ENCODE peak calls at places on chromosomes 12 and 14, in eight cellular contexts. One of them, this sample, is unnamed. For H3K4me1, the result is how much of the 10 kb centered on the place peaks cover.

GRCh38 chr14:83217492-83217891 is 1683.8 kb upstream of the SEL1L start:
- DNase-seq in fibroblast of lung: peak
- DNase-seq in H1: no peak
- DNase-seq in Peyer's patch: no peak
- DNase-seq in effector memory CD4-positive, alpha-beta T cell: no peak
- DNase-seq in A549: no peak
- DNase-seq in tibial artery: no peak
- DNase-seq in stomach: no peak
- DNase-seq in this sample: no peak

GRCh38 chr12:724194-724855 is 28.1 kb upstream of the WNK1 start:
- DNase-seq in A549: peak
- DNase-seq in fibroblast of lung: no peak
- DNase-seq in stomach: no peak
- DNase-seq in effector memory CD4-positive, alpha-beta T cell: peak
- DNase-seq in H1: no peak
- DNase-seq in tibial artery: no peak
- DNase-seq in Peyer's patch: no peak
- DNase-seq in this sample: no peak

GRCh38 chr14:36173161-36173560 is 3.4 kb downstream of the PTCSC3 start:
- DNase-seq in stomach: no peak
- DNase-seq in H1: no peak
- DNase-seq in A549: no peak
- DNase-seq in effector memory CD4-positive, alpha-beta T cell: no peak
- DNase-seq in Peyer's patch: no peak
- DNase-seq in fibroblast of lung: peak
- DNase-seq in tibial artery: no peak
- DNase-seq in this sample: no peak

GRCh38 chr14:68327231-68327630 is 465.6 kb downstream of the ZFP36L1 start:
- DNase-seq in effector memory CD4-positive, alpha-beta T cell: no peak
- DNase-seq in Peyer's patch: no peak
- DNase-seq in tibial artery: no peak
- DNase-seq in A549: no peak
- DNase-seq in stomach: no peak
- DNase-seq in H1: no peak
- DNase-seq in fibroblast of lung: no peak
- DNase-seq in this sample: no peak

GRCh38 chr14:29671034-29671433 is 256.6 kb downstream of the PRKD1 start:
- DNase-seq in H1: no peak
- DNase-seq in Peyer's patch: no peak
- DNase-seq in fibroblast of lung: peak
- DNase-seq in A549: no peak
- DNase-seq in stomach: no peak
- DNase-seq in tibial artery: no peak
- DNase-seq in effector memory CD4-positive, alpha-beta T cell: no peak
- DNase-seq in this sample: no peak

GRCh38 chr12:25504744-25505143 is 48.3 kb downstream of the LMNTD1 start:
- DNase-seq in stomach: no peak
- DNase-seq in A549: no peak
- DNase-seq in tibial artery: no peak
- DNase-seq in Peyer's patch: no peak
- DNase-seq in H1: no peak
- DNase-seq in fibroblast of lung: no peak
- DNase-seq in effector memory CD4-positive, alpha-beta T cell: no peak
- DNase-seq in this sample: no peak

GRCh38 chr12:103800252-103800771 is 40.7 kb downstream of the NT5DC3 start:
- DNase-seq in H1: no peak
- DNase-seq in stomach: peak
- DNase-seq in effector memory CD4-positive, alpha-beta T cell: no peak
- DNase-seq in tibial artery: peak
- DNase-seq in fibroblast of lung: peak
- DNase-seq in A549: peak
- DNase-seq in Peyer's patch: peak
- DNase-seq in this sample: no peak

GRCh38 chr14:54792288-54792687 is 110.3 kb downstream of the GCH1 start:
- DNase-seq in fibroblast of lung: no peak
- DNase-seq in tibial artery: peak
- DNase-seq in Peyer's patch: no peak
- DNase-seq in stomach: no peak
- DNase-seq in H1: no peak
- DNase-seq in A549: no peak
- DNase-seq in effector memory CD4-positive, alpha-beta T cell: no peak
- DNase-seq in this sample: no peak

GRCh38 chr12:20342111-20342510 is 26.2 kb upstream of the PDE3A start:
- DNase-seq in stomach: no peak
- DNase-seq in tibial artery: no peak
- DNase-seq in fibroblast of lung: peak
- DNase-seq in A549: peak
- DNase-seq in H1: no peak
- DNase-seq in Peyer's patch: no peak
- DNase-seq in effector memory CD4-positive, alpha-beta T cell: no peak
- DNase-seq in this sample: no peak

DNA sequence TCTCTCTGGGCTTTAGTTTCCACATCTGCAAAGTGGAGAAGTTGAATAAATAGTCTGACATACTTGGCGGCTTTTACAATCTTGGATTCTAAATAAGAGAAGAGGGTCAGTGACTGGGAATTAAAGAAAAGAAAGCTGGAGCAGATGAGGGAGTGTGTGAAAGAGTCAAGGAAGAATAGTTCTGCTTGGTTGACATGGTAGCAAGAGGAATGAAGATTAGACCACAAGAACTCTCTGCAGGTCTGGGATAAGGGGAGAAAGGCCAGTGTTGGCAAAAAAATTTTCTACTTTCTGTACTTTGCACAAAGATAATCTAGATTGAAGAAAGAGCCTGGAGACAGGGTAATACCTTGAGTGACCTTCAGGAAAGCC is 5.9 kb downstream of the ITGB7 start:
- DNase-seq in fibroblast of lung: peak
- DNase-seq in effector memory CD4-positive, alpha-beta T cell: no peak
- DNase-seq in H1: no peak
- DNase-seq in Peyer's patch: no peak
- DNase-seq in tibial artery: no peak
- DNase-seq in A549: no peak
- DNase-seq in stomach: no peak
- DNase-seq in this sample: no peak
- H3K4me1 ChIP-seq in fibroblast of lung: under half
- H3K4me1 ChIP-seq in effector memory CD4-positive, alpha-beta T cell: half or more
- H3K4me1 ChIP-seq in H1: under half
- H3K4me1 ChIP-seq in Peyer's patch: under half
- H3K4me1 ChIP-seq in tibial artery: under half
- H3K4me1 ChIP-seq in A549: under half
- H3K4me1 ChIP-seq in stomach: under half
- H3K4me1 ChIP-seq in this sample: half or more

DNA sequence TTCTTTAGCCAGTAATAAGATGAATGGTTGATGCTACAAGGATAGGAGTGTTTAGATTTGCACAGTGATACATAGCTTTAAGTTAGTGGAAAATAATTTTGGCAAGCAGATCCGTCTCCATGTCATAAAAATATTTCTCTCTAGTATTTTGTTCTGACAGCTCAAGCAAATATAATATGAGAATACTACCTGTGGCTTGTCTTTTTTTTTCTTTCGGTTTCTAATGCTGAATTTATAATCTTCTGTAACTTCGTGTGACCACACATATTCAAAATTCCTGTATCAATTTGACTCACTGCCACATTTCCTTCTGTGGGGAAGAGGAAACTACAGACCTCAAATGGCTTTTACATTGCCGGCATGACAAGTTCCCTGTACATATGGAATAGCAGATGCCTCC is 103.7 kb upstream of the CCDC91 start:
- DNase-seq in A549: no peak
- DNase-seq in stomach: no peak
- DNase-seq in Peyer's patch: no peak
- DNase-seq in tibial artery: no peak
- DNase-seq in fibroblast of lung: peak
- DNase-seq in effector memory CD4-positive, alpha-beta T cell: no peak
- DNase-seq in H1: no peak
- DNase-seq in this sample: no peak
- H3K4me3 ChIP-seq in A549: no peak
- H3K4me3 ChIP-seq in stomach: no peak
- H3K4me3 ChIP-seq in Peyer's patch: no peak
- H3K4me3 ChIP-seq in tibial artery: no peak
- H3K4me3 ChIP-seq in fibroblast of lung: no peak
- H3K4me3 ChIP-seq in effector memory CD4-positive, alpha-beta T cell: no peak
- H3K4me3 ChIP-seq in H1: no peak
- H3K4me3 ChIP-seq in this sample: no peak

GRCh38 chr12:48972213-48973021 is 882 bp upstream of the WNT10B start:
- DNase-seq in H1: no peak
- DNase-seq in fibroblast of lung: peak
- DNase-seq in Peyer's patch: no peak
- DNase-seq in effector memory CD4-positive, alpha-beta T cell: no peak
- DNase-seq in stomach: no peak
- DNase-seq in tibial artery: no peak
- DNase-seq in A549: no peak
- DNase-seq in this sample: peak
- H3K4me1 ChIP-seq in H1: under half
- H3K4me1 ChIP-seq in fibroblast of lung: under half
- H3K4me1 ChIP-seq in Peyer's patch: under half
- H3K4me1 ChIP-seq in effector memory CD4-positive, alpha-beta T cell: under half
- H3K4me1 ChIP-seq in stomach: under half
- H3K4me1 ChIP-seq in tibial artery: under half
- H3K4me1 ChIP-seq in A549: under half
- H3K4me1 ChIP-seq in this sample: under half

GRCh38 chr14:104137297-104138097 is 890 bp upstream of the KIF26A start:
- DNase-seq in effector memory CD4-positive, alpha-beta T cell: peak
- DNase-seq in A549: peak
- DNase-seq in tibial artery: peak
- DNase-seq in H1: peak
- DNase-seq in fibroblast of lung: peak
- DNase-seq in stomach: peak
- DNase-seq in Peyer's patch: peak
- DNase-seq in this sample: peak

GRCh38 chr14:104139460-104140212 is 1.2 kb downstream of the KIF26A start:
- DNase-seq in Peyer's patch: peak
- DNase-seq in fibroblast of lung: no peak
- DNase-seq in H1: peak
- DNase-seq in stomach: no peak
- DNase-seq in A549: no peak
- DNase-seq in effector memory CD4-positive, alpha-beta T cell: no peak
- DNase-seq in tibial artery: peak
- DNase-seq in this sample: no peak

GRCh38 chr14:104140213-104140462 is 1.8 kb downstream of the KIF26A start:
- DNase-seq in tibial artery: no peak
- DNase-seq in stomach: no peak
- DNase-seq in effector memory CD4-positive, alpha-beta T cell: no peak
- DNase-seq in Peyer's patch: peak
- DNase-seq in H1: no peak
- DNase-seq in fibroblast of lung: no peak
- DNase-seq in A549: no peak
- DNase-seq in this sample: no peak

GRCh38 chr14:104138098-104138890 is at the start of gene KIF26A:
- DNase-seq in tibial artery: peak
- DNase-seq in stomach: no peak
- DNase-seq in H1: peak
- DNase-seq in Peyer's patch: peak
- DNase-seq in fibroblast of lung: no peak
- DNase-seq in effector memory CD4-positive, alpha-beta T cell: no peak
- DNase-seq in A549: peak
- DNase-seq in this sample: peak

GRCh38 chr14:104138891-104139459 is 588 bp downstream of the KIF26A start:
- DNase-seq in effector memory CD4-positive, alpha-beta T cell: no peak
- DNase-seq in A549: no peak
- DNase-seq in Peyer's patch: peak
- DNase-seq in fibroblast of lung: no peak
- DNase-seq in stomach: no peak
- DNase-seq in H1: peak
- DNase-seq in tibial artery: peak
- DNase-seq in this sample: no peak
- H3K4me3 ChIP-seq in effector memory CD4-positive, alpha-beta T cell: peak
- H3K4me3 ChIP-seq in A549: peak
- H3K4me3 ChIP-seq in Peyer's patch: peak
- H3K4me3 ChIP-seq in fibroblast of lung: no peak
- H3K4me3 ChIP-seq in stomach: peak
- H3K4me3 ChIP-seq in H1: peak
- H3K4me3 ChIP-seq in tibial artery: peak
- H3K4me3 ChIP-seq in this sample: no peak

This sample was measured in naive thymus-derived CD4-positive, alpha-beta T cell.